ENCODE peak calls at places on chromosomes 5 and 9, in five cellular contexts. F is ovary, W is fibroblast of pulmonary artery, N is A549, A is psoas muscle. E is an unnamed sample.

GRCh38 chr9:2228132-2228531 is 213.0 kb downstream of the SMARCA2 start:
- DNase-seq in F (peak), W (no peak), N (no peak), A (peak), E (peak)

GRCh38 chr5:180343846-180344327 is 9.2 kb downstream of the GFPT2 start:
- DNase-seq in F (no peak), W (peak), N (no peak), A (peak), E (no peak)

GRCh38 chr5:6723122-6723885 is 10.1 kb downstream of the TENT4A start:
- DNase-seq in F (no peak), W (no peak), N (no peak), A (no peak), E (no peak)

GRCh38 chr9:444528-444927 is 229.9 kb downstream of the DOCK8 start:
- DNase-seq in F (no peak), W (no peak), N (no peak), A (no peak), E (no peak)

GRCh38 chr9:121620777-121621437 is 30.5 kb upstream of the DAB2IP start:
- DNase-seq in F (peak), W (peak), N (peak), A (no peak), E (peak)

GRCh38 chr5:58891072-58891970 is 308.4 kb downstream of the RAB3C start:
- DNase-seq in F (peak), W (peak), N (peak), A (peak), E (peak)

GRCh38 chr9:126696764-126697145 is 83.0 kb downstream of the LMX1B start:
- DNase-seq in F (no peak), W (no peak), N (no peak), A (peak), E (no peak)

GRCh38 chr5:16935271-16936149 is 578 bp downstream of the MYO10 start:
- DNase-seq in F (peak), W (no peak), N (peak), A (peak), E (peak)

GRCh38 chr5:132265336-132266030 is 8.0 kb downstream of the PDLIM4 start:
- DNase-seq in F (peak), W (peak), N (peak), A (peak), E (peak)

GRCh38 chr9:33924978-33925797 is 108.2 kb downstream of the UBE2R2 start:
- DNase-seq in F (peak), W (peak), N (peak), A (no peak), E (peak)

GRCh38 chr5:90987711-90988110 is 395.4 kb downstream of the ARRDC3 start:
- DNase-seq in F (no peak), W (no peak), N (no peak), A (no peak), E (no peak)

GRCh38 chr5:122846051-122846567 is 696 bp downstream of the SNX24 start:
- DNase-seq in F (no peak), W (peak), N (peak), A (no peak), E (no peak)

GRCh38 chr9:107749787-107750444 is 260.3 kb upstream of the KLF4 start:
- DNase-seq in F (peak), W (peak), N (peak), A (peak), E (no peak)

GRCh38 chr9:109906766-109907382 is 126.9 kb downstream of the PALM2AKAP2 start:
- DNase-seq in F (no peak), W (peak), N (no peak), A (no peak), E (no peak)

GRCh38 chr5:82885657-82886389 is 191.4 kb downstream of the TMEM167A start:
- DNase-seq in F (no peak), W (no peak), N (peak), A (no peak), E (no peak)

GRCh38 chr9:21970800-21971620 is 23.2 kb downstream of the CDKN2A start:
- DNase-seq in F (no peak), W (no peak), N (no peak), A (peak), E (peak)

GRCh38 chr5:42429694-42430093 is 6.5 kb downstream of the GHR start:
- DNase-seq in F (no peak), W (no peak), N (no peak), A (no peak), E (no peak)

GRCh38 chr9:4555251-4555650 is 65.0 kb downstream of the SLC1A1 start:
- DNase-seq in F (no peak), W (peak), N (no peak), A (no peak), E (no peak)

GRCh38 chr5:176734756-176735342 is 75.5 kb upstream of the UNC5A start:
- DNase-seq in F (no peak), W (no peak), N (no peak), A (no peak), E (no peak)

GRCh38 chr9:36750630-36751029 is 177.9 kb downstream of the MELK start:
- DNase-seq in F (no peak), W (no peak), N (no peak), A (no peak), E (no peak)

GRCh38 chr5:132056610-132057497 is 3.6 kb upstream of the IL3 start:
- DNase-seq in F (no peak), W (no peak), N (no peak), A (peak), E (peak)

GRCh38 chr5:1748271-1748670 is 51.4 kb downstream of the MRPL36 start:
- DNase-seq in F (no peak), W (no peak), N (no peak), A (peak), E (no peak)

GRCh38 chr5:6760636-6761035 is 47.4 kb downstream of the TENT4A start:
- DNase-seq in F (no peak), W (no peak), N (no peak), A (peak), E (no peak)

GRCh38 chr5:108278285-108279240 is 103.3 kb downstream of the FBXL17 start:
- DNase-seq in F (no peak), W (no peak), N (no peak), A (no peak), E (no peak)

GRCh38 chr5:172453986-172454354 is 355 bp downstream of the SH3PXD2B start:
- DNase-seq in F (peak), W (peak), N (no peak), A (peak), E (peak)

GRCh38 chr5:314676-315487 is 6.6 kb upstream of the AHRR start:
- DNase-seq in F (no peak), W (no peak), N (no peak), A (peak), E (no peak)

GRCh38 chr5:160105686-160106085 is 13.6 kb downstream of the PWWP2A start:
- DNase-seq in F (no peak), W (no peak), N (no peak), A (no peak), E (no peak)

GRCh38 chr5:159581502-159582249 is 251.4 kb upstream of the IL12B start:
- DNase-seq in F (no peak), W (peak), N (peak), A (no peak), E (no peak)

GRCh38 chr9:68979538-68980314 is 34.2 kb downstream of the PRKACG start:
- DNase-seq in F (no peak), W (no peak), N (no peak), A (no peak), E (peak)

GRCh38 chr5:38607930-38608545 is 51.6 kb upstream of the LIFR start:
- DNase-seq in F (no peak), W (peak), N (no peak), A (no peak), E (no peak)

GRCh38 chr9:106885451-106885850 is 22.5 kb downstream of the ZNF462 start:
- DNase-seq in F (no peak), W (peak), N (peak), A (peak), E (no peak)

GRCh38 chr5:113510836-113511451 is 2.5 kb upstream of the YTHDC2 start:
- DNase-seq in F (no peak), W (peak), N (no peak), A (no peak), E (no peak)

GRCh38 chr9:68825755-68826500 is 120.9 kb downstream of the PIP5K1B start:
- DNase-seq in F (no peak), W (no peak), N (no peak), A (no peak), E (no peak)

GRCh38 chr5:127876384-127876783 is 173.2 kb downstream of the CCDC192 start:
- DNase-seq in F (no peak), W (no peak), N (no peak), A (no peak), E (no peak)

GRCh38 chr9:20620658-20621552 is 1.4 kb downstream of the MLLT3 start:
- DNase-seq in F (peak), W (peak), N (peak), A (peak), E (peak)

GRCh38 chr9:20623021-20623747 is 885 bp upstream of the MLLT3 start:
- DNase-seq in F (peak), W (no peak), N (peak), A (peak), E (peak)

GRCh38 chr9:20623748-20624124 is 1.4 kb upstream of the MLLT3 start:
- DNase-seq in F (no peak), W (peak), N (peak), A (no peak), E (no peak)

GRCh38 chr9:20621553-20622329 is 558 bp downstream of the MLLT3 start:
- DNase-seq in F (peak), W (peak), N (peak), A (peak), E (peak)

GRCh38 chr9:20622330-20623020 is at the start of gene MLLT3:
- DNase-seq in F (peak), W (peak), N (peak), A (peak), E (peak)
- TF ChIP-seq CTCF in F (no peak), W (no peak), N (no peak), A (peak), E (no peak)

GRCh38 chr5:170436335-170436734 is 47.2 kb upstream of the KCNMB1 start:
- DNase-seq in F (no peak), W (no peak), N (no peak), A (no peak), E (no peak)

GRCh38 chr5:170432669-170433068 is 43.5 kb upstream of the KCNMB1 start:
- DNase-seq in F (no peak), W (no peak), N (no peak), A (no peak), E (no peak)

GRCh38 chr5:170438581-170438980 is 49.4 kb upstream of the KCNMB1 start:
- DNase-seq in F (no peak), W (no peak), N (no peak), A (no peak), E (no peak)

GRCh38 chr5:170437621-170438375 is 48.6 kb upstream of the KCNMB1 start:
- DNase-seq in F (no peak), W (no peak), N (no peak), A (no peak), E (no peak)

GRCh38 chr5:170434953-170435605 is 45.9 kb upstream of the KCNMB1 start:
- DNase-seq in F (peak), W (peak), N (peak), A (peak), E (peak)
- TF ChIP-seq CTCF in F (peak), W (no peak), N (peak), A (peak), E (peak)

GRCh38 chr9:90379771-90380170 is 262.9 kb downstream of the DIRAS2 start:
- DNase-seq in F (no peak), W (no peak), N (no peak), A (no peak), E (no peak)
- TF ChIP-seq CTCF in F (no peak), W (no peak), N (no peak), A (no peak), E (no peak)

GRCh38 chr9:98806394-98807069 is 938 bp upstream of the GALNT12 start:
- DNase-seq in F (no peak), W (no peak), N (no peak), A (no peak), E (no peak)
- TF ChIP-seq CTCF in F (no peak), W (peak), N (peak), A (peak), E (no peak)

E was measured in endothelial cell.